ENCODE peak calls at places on chromosomes 1 and 21, in ten cellular contexts. A is amniotic stem cell; J is type B pancreatic cell; Q is stimulated activated naive CD8-positive, alpha-beta T cell treated with anti-CD3 and anti-CD28 coated beads, Interleukin-15, Interleukin-2, amounts not matched to agents 100 U/mL and 50 U/mL, for 24 hours; H is head of caudate nucleus; I is GM12865; M is fibroblast of pulmonary artery; D is DMS153; Z is CD4-positive, CD25-positive, alpha-beta regulatory T cell; W is iPS DF 6.9. T is an unnamed sample.

GRCh38 chr1:32172621-32173245 is 6.7 kb upstream of the TXLNA start:
- DNase-seq in H (no peak), Z (no peak), Q (no peak), M (peak), J (no peak), W (no peak), A (no peak), D (no peak), I (no peak), T (peak)

GRCh38 chr21:32814528-32814927 is 43.0 kb upstream of the PAXBP1 start:
- DNase-seq in Z (no peak), W (no peak), M (no peak), D (no peak), H (no peak), A (no peak), Q (no peak), J (no peak), I (no peak), T (no peak)

GRCh38 chr21:35651166-35651565 is 409.2 kb downstream of the SETD4 start:
- DNase-seq in A (no peak), H (no peak), Q (no peak), I (no peak), M (no peak), J (no peak), W (no peak), D (no peak), Z (no peak), T (no peak)

GRCh38 chr1:233368106-233368783 is 40.7 kb downstream of the MAP3K21 start:
- DNase-seq in Z (no peak), Q (no peak), J (no peak), I (no peak), H (no peak), D (no peak), M (peak), A (no peak), W (no peak), T (no peak)

GRCh38 chr1:152515454-152515823 is 1.2 kb downstream of the CRCT1 start:
- DNase-seq in D (no peak), Q (peak), H (peak), W (no peak), A (no peak), Z (no peak), M (peak), J (no peak), I (no peak), T (no peak)

GRCh38 chr1:20198296-20198695 is 12.0 kb upstream of the PLA2G2C start:
- DNase-seq in Q (no peak), Z (no peak), A (no peak), J (no peak), D (no peak), I (no peak), W (no peak), H (no peak), M (no peak), T (no peak)

GRCh38 chr1:228286505-228287417 is 78.9 kb downstream of the OBSCN start:
- DNase-seq in Q (no peak), J (no peak), H (no peak), D (no peak), Z (no peak), M (no peak), A (no peak), I (no peak), W (no peak), T (no peak)

GRCh38 chr21:34031835-34032370 is 41.5 kb upstream of the MRPS6 start:
- DNase-seq in W (no peak), Z (no peak), A (no peak), D (no peak), M (no peak), I (peak), Q (no peak), J (no peak), H (no peak), T (no peak)

GRCh38 chr1:24705260-24706073 is 39.8 kb upstream of the CLIC4 start:
- DNase-seq in H (peak), Q (peak), D (peak), I (peak), Z (no peak), W (peak), J (peak), A (no peak), M (peak), T (peak)

GRCh38 chr1:62735491-62736171 is 47.4 kb upstream of the DOCK7 start:
- DNase-seq in H (no peak), Q (no peak), D (no peak), Z (no peak), W (no peak), M (peak), J (no peak), A (no peak), I (no peak), T (peak)

GRCh38 chr1:216054593-216054992 is 368.7 kb downstream of the USH2A start:
- DNase-seq in D (peak), W (no peak), J (no peak), Z (no peak), Q (no peak), M (no peak), I (no peak), A (no peak), H (peak), T (no peak)

GRCh38 chr21:44353200-44353970 is at the start of gene TRPM2:
- DNase-seq in D (no peak), A (no peak), Q (peak), Z (no peak), M (peak), H (peak), J (no peak), W (no peak), I (peak), T (no peak)

GRCh38 chr1:157135646-157136045 is 2.5 kb downstream of the ETV3 start:
- DNase-seq in A (no peak), I (no peak), W (no peak), M (no peak), D (no peak), Q (no peak), Z (no peak), J (no peak), H (no peak), T (no peak)

GRCh38 chr1:183391863-183392262 is 26.3 kb downstream of the NMNAT2 start:
- DNase-seq in J (no peak), W (no peak), H (no peak), Z (no peak), Q (no peak), M (no peak), I (no peak), D (no peak), A (no peak), T (no peak)

GRCh38 chr1:99642053-99642452 is 3.9 kb upstream of the PALMD start:
- DNase-seq in I (no peak), H (no peak), Z (no peak), W (no peak), D (no peak), J (no peak), Q (no peak), A (no peak), M (no peak), T (no peak)

GRCh38 chr1:226663327-226663704 is 75.8 kb downstream of the ITPKB start:
- DNase-seq in I (no peak), W (no peak), H (no peak), A (no peak), J (no peak), Z (no peak), D (no peak), M (no peak), Q (no peak), T (no peak)

GRCh38 chr1:7454052-7454815 is 316.9 kb upstream of the VAMP3 start:
- DNase-seq in W (no peak), A (no peak), J (no peak), D (peak), Z (no peak), H (peak), I (peak), Q (peak), M (peak), T (no peak)

T was measured in SJSA1.